ENCODE peak calls at places on chromosomes 3 and 15, in seven cellular contexts. One of them, this sample, is unnamed.

GRCh38 chr3:18087963-18088362 is 337.2 kb downstream of the SATB1 start:
- DNase-seq in psoas muscle: no peak
- DNase-seq in AG04450: no peak
- DNase-seq in osteoblast: no peak
- DNase-seq in cardiac fibroblast: no peak
- DNase-seq in CD4-positive, alpha-beta T cell: no peak
- DNase-seq in endodermal cell: no peak
- DNase-seq in this sample: no peak

GRCh38 chr3:28022916-28023315 is 218.5 kb upstream of the CMC1 start:
- DNase-seq in CD4-positive, alpha-beta T cell: no peak
- DNase-seq in psoas muscle: no peak
- DNase-seq in osteoblast: no peak
- DNase-seq in AG04450: no peak
- DNase-seq in endodermal cell: no peak
- DNase-seq in cardiac fibroblast: no peak
- DNase-seq in this sample: no peak

GRCh38 chr3:119643094-119643493 is 17.3 kb downstream of the POPDC2 start:
- DNase-seq in cardiac fibroblast: no peak
- DNase-seq in AG04450: no peak
- DNase-seq in osteoblast: no peak
- DNase-seq in psoas muscle: no peak
- DNase-seq in endodermal cell: no peak
- DNase-seq in CD4-positive, alpha-beta T cell: no peak
- DNase-seq in this sample: no peak

GRCh38 chr3:23685484-23686258 is 120.1 kb upstream of the UBE2E1 start:
- DNase-seq in cardiac fibroblast: peak; percentile 100
- DNase-seq in osteoblast: peak; percentile 94
- DNase-seq in psoas muscle: peak; percentile 78
- DNase-seq in AG04450: peak; percentile 92
- DNase-seq in endodermal cell: no peak
- DNase-seq in CD4-positive, alpha-beta T cell: no peak
- DNase-seq in this sample: peak; percentile 87

GRCh38 chr3:166829896-166830295 is 550.2 kb downstream of the ZBBX start:
- DNase-seq in AG04450: no peak
- DNase-seq in psoas muscle: no peak
- DNase-seq in cardiac fibroblast: no peak
- DNase-seq in osteoblast: no peak
- DNase-seq in endodermal cell: no peak
- DNase-seq in CD4-positive, alpha-beta T cell: no peak
- DNase-seq in this sample: no peak

GRCh38 chr3:194754091-194754490 is 68.4 kb downstream of the FAM43A start:
- DNase-seq in psoas muscle: no peak
- DNase-seq in CD4-positive, alpha-beta T cell: no peak
- DNase-seq in osteoblast: no peak
- DNase-seq in cardiac fibroblast: no peak
- DNase-seq in endodermal cell: no peak
- DNase-seq in AG04450: no peak
- DNase-seq in this sample: no peak

GRCh38 chr3:127822166-127822835 is at the start of gene MGLL:
- DNase-seq in osteoblast: peak; percentile 95
- DNase-seq in AG04450: no peak
- DNase-seq in endodermal cell: peak; percentile 69
- DNase-seq in cardiac fibroblast: peak; percentile 53
- DNase-seq in psoas muscle: peak; percentile 55
- DNase-seq in CD4-positive, alpha-beta T cell: no peak
- DNase-seq in this sample: no peak

GRCh38 chr3:187041362-187042061 is 97.8 kb downstream of the RPL39L start:
- DNase-seq in psoas muscle: no peak
- DNase-seq in CD4-positive, alpha-beta T cell: peak; percentile 33
- DNase-seq in osteoblast: no peak
- DNase-seq in AG04450: no peak
- DNase-seq in endodermal cell: no peak
- DNase-seq in cardiac fibroblast: peak; percentile 44
- DNase-seq in this sample: no peak

GRCh38 chr3:152174876-152175575 is 93.7 kb upstream of the MBNL1 start:
- DNase-seq in CD4-positive, alpha-beta T cell: no peak
- DNase-seq in osteoblast: no peak
- DNase-seq in AG04450: no peak
- DNase-seq in cardiac fibroblast: peak; percentile 25
- DNase-seq in endodermal cell: no peak
- DNase-seq in psoas muscle: no peak
- DNase-seq in this sample: no peak

GRCh38 chr15:48582472-48583235 is 62.9 kb downstream of the FBN1 start:
- DNase-seq in AG04450: peak; percentile 41
- DNase-seq in cardiac fibroblast: peak; percentile 96
- DNase-seq in psoas muscle: no peak
- DNase-seq in osteoblast: peak; percentile 17
- DNase-seq in endodermal cell: no peak
- DNase-seq in CD4-positive, alpha-beta T cell: no peak
- DNase-seq in this sample: no peak

GRCh38 chr3:190172751-190173150 is 52.1 kb upstream of the P3H2 start:
- DNase-seq in psoas muscle: no peak
- DNase-seq in CD4-positive, alpha-beta T cell: no peak
- DNase-seq in AG04450: no peak
- DNase-seq in cardiac fibroblast: peak; percentile 41
- DNase-seq in osteoblast: no peak
- DNase-seq in endodermal cell: no peak
- DNase-seq in this sample: no peak

GRCh38 chr15:40927497-40928346 is 1.4 kb upstream of the DLL4 start:
- DNase-seq in CD4-positive, alpha-beta T cell: no peak
- DNase-seq in cardiac fibroblast: no peak
- DNase-seq in psoas muscle: peak; percentile 23
- DNase-seq in osteoblast: peak; percentile 88
- DNase-seq in endodermal cell: no peak
- DNase-seq in AG04450: no peak
- DNase-seq in this sample: no peak

GRCh38 chr15:89071471-89071870 is 16.8 kb upstream of the ABHD2 start:
- DNase-seq in CD4-positive, alpha-beta T cell: no peak
- DNase-seq in AG04450: no peak
- DNase-seq in osteoblast: no peak
- DNase-seq in endodermal cell: no peak
- DNase-seq in cardiac fibroblast: no peak
- DNase-seq in psoas muscle: no peak
- DNase-seq in this sample: no peak

GRCh38 chr15:77870195-77871065 is 207.1 kb downstream of the TBC1D2B start:
- DNase-seq in cardiac fibroblast: peak; percentile 74
- DNase-seq in CD4-positive, alpha-beta T cell: peak; percentile 31
- DNase-seq in AG04450: peak; percentile 6
- DNase-seq in psoas muscle: peak; percentile 65
- DNase-seq in endodermal cell: peak; percentile 95
- DNase-seq in osteoblast: peak; percentile 93
- DNase-seq in this sample: no peak

GRCh38 chr3:46282696-46283095 is 40.4 kb downstream of the CCR3 start:
- DNase-seq in psoas muscle: no peak
- DNase-seq in CD4-positive, alpha-beta T cell: no peak
- DNase-seq in cardiac fibroblast: no peak
- DNase-seq in osteoblast: no peak
- DNase-seq in endodermal cell: no peak
- DNase-seq in AG04450: no peak
- DNase-seq in this sample: no peak

GRCh38 chr3:46278816-46279672 is 36.8 kb downstream of the CCR3 start:
- DNase-seq in AG04450: no peak
- DNase-seq in endodermal cell: no peak
- DNase-seq in CD4-positive, alpha-beta T cell: no peak
- DNase-seq in osteoblast: no peak
- DNase-seq in cardiac fibroblast: no peak
- DNase-seq in psoas muscle: no peak
- DNase-seq in this sample: no peak

GRCh38 chr3:46282041-46282440 is 39.8 kb downstream of the CCR3 start:
- DNase-seq in CD4-positive, alpha-beta T cell: no peak
- DNase-seq in endodermal cell: no peak
- DNase-seq in psoas muscle: no peak
- DNase-seq in cardiac fibroblast: no peak
- DNase-seq in osteoblast: no peak
- DNase-seq in AG04450: no peak
- DNase-seq in this sample: no peak

GRCh38 chr3:46277476-46277875 is 35.2 kb downstream of the CCR3 start:
- DNase-seq in cardiac fibroblast: no peak
- DNase-seq in psoas muscle: no peak
- DNase-seq in osteoblast: no peak
- DNase-seq in AG04450: no peak
- DNase-seq in endodermal cell: no peak
- DNase-seq in CD4-positive, alpha-beta T cell: no peak
- DNase-seq in this sample: no peak

DNA sequence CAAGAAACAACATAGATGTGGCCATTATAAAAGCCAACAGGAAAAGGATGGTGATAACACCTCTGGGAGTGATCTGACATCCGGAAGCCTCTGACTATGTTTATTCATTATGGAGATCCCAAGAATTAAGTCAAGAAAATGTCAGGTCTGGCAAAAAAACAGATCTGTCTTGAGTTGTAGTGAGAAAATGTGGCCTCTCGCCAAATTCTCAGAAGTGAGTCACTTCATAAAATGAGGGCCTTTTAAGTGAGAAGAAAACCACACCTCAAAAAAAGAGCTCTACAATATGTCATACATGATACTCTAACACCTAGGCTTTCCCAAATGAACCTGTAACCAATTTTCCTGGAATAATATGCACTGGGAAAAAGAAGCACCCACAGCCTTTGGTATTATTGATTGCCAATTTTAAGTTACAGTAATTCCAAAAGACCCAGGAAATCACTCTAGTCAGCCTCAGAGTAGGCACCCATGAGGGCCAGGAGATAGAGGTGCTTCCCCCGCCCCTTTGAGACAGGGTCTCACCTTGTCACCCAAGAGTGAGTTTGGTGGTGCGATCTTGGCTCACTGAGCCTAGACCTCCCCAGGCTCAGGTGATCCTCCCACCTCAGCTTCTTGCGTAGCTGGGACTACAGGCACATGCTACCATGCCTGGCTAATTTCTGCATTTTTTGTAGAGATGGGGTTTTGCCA is 38.0 kb downstream of the CCR3 start:
- DNase-seq in AG04450: no peak
- DNase-seq in endodermal cell: no peak
- DNase-seq in osteoblast: no peak
- DNase-seq in CD4-positive, alpha-beta T cell: peak; percentile 40
- DNase-seq in cardiac fibroblast: peak; percentile 65
- DNase-seq in psoas muscle: no peak
- DNase-seq in this sample: no peak
- TF ChIP-seq CTCF in AG04450: no peak
- TF ChIP-seq CTCF in endodermal cell: no peak
- TF ChIP-seq CTCF in osteoblast: no peak
- TF ChIP-seq CTCF in CD4-positive, alpha-beta T cell: no peak
- TF ChIP-seq CTCF in cardiac fibroblast: no peak
- TF ChIP-seq CTCF in psoas muscle: no peak
- TF ChIP-seq CTCF in this sample: no peak

GRCh38 chr3:176647988-176648387 is 549.3 kb downstream of the TBL1XR1 start:
- DNase-seq in CD4-positive, alpha-beta T cell: no peak
- DNase-seq in psoas muscle: no peak
- DNase-seq in endodermal cell: no peak
- DNase-seq in cardiac fibroblast: no peak
- DNase-seq in AG04450: no peak
- DNase-seq in osteoblast: no peak
- DNase-seq in this sample: no peak

GRCh38 chr3:176651622-176652021 is 545.7 kb downstream of the TBL1XR1 start:
- DNase-seq in CD4-positive, alpha-beta T cell: no peak
- DNase-seq in cardiac fibroblast: peak; percentile 10
- DNase-seq in endodermal cell: no peak
- DNase-seq in psoas muscle: no peak
- DNase-seq in AG04450: no peak
- DNase-seq in osteoblast: no peak
- DNase-seq in this sample: no peak

DNA sequence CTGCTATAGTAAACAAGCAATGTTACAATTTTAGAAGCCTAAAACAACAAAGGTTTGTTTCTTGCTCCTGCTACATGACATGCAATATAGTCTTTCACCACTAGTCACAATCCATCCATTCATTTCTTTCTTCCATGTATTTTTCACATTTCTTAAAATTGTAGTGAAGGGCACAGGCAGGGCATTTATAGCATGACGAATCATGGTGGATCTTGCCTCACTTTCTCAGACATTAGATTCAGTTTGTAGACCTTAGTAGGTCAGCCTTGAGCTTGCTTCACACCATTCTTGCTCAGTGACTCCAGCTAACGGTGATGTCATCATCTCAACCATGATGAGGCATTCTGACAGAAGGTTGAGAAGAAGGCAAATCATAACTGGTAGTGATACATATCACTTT is 546.8 kb downstream of the TBL1XR1 start:
- DNase-seq in psoas muscle: no peak
- DNase-seq in osteoblast: no peak
- DNase-seq in endodermal cell: no peak
- DNase-seq in CD4-positive, alpha-beta T cell: no peak
- DNase-seq in AG04450: no peak
- DNase-seq in cardiac fibroblast: peak; percentile 74
- DNase-seq in this sample: no peak
- TF ChIP-seq CTCF in psoas muscle: no peak
- TF ChIP-seq CTCF in osteoblast: peak; percentile 29
- TF ChIP-seq CTCF in endodermal cell: peak; percentile 67
- TF ChIP-seq CTCF in CD4-positive, alpha-beta T cell: no peak
- TF ChIP-seq CTCF in AG04450: peak; percentile 20
- TF ChIP-seq CTCF in cardiac fibroblast: peak; percentile 29
- TF ChIP-seq CTCF in this sample: peak; percentile 0

GRCh38 chr3:161510510-161511260 is 14.1 kb downstream of the OTOL1 start:
- DNase-seq in cardiac fibroblast: no peak
- DNase-seq in CD4-positive, alpha-beta T cell: no peak
- DNase-seq in psoas muscle: no peak
- DNase-seq in AG04450: no peak
- DNase-seq in endodermal cell: no peak
- DNase-seq in osteoblast: no peak
- DNase-seq in this sample: no peak

GRCh38 chr3:161503271-161503670 is 6.7 kb downstream of the OTOL1 start:
- DNase-seq in psoas muscle: no peak
- DNase-seq in cardiac fibroblast: no peak
- DNase-seq in endodermal cell: no peak
- DNase-seq in CD4-positive, alpha-beta T cell: no peak
- DNase-seq in osteoblast: no peak
- DNase-seq in AG04450: no peak
- DNase-seq in this sample: no peak

DNA sequence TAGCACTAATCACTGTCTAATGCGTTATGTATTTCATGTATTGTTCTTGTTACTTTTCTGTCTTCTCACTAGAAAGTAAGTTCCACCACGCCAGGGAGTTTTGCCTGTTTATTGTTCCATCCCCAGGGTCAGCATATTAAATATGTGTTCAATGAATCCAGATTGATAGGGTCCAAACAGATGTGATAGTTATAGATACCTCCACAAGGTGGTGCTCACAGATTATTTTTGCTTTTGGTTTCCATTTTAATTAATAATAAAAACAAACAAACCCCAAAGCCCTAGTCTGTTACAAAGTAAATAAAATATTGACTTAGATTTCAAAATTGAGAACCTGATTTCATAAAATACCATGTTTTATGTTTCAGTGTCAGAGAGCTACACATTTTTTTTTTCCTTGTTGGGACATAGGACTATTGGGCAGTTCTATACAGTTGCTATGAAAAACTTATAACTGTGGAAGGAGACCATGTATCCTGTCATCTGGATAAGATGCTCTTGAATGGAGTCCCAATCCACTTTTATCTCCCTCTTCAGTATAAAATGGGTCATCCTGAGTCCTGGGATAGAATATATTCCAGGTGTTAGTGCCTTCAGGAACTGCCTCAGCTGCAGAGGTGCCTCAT is 12.4 kb downstream of the OTOL1 start:
- DNase-seq in osteoblast: no peak
- DNase-seq in AG04450: no peak
- DNase-seq in cardiac fibroblast: peak; percentile 22
- DNase-seq in psoas muscle: no peak
- DNase-seq in CD4-positive, alpha-beta T cell: no peak
- DNase-seq in endodermal cell: no peak
- DNase-seq in this sample: no peak
- TF ChIP-seq CTCF in osteoblast: peak; percentile 8
- TF ChIP-seq CTCF in AG04450: peak; percentile 28
- TF ChIP-seq CTCF in cardiac fibroblast: no peak
- TF ChIP-seq CTCF in psoas muscle: no peak
- TF ChIP-seq CTCF in CD4-positive, alpha-beta T cell: no peak
- TF ChIP-seq CTCF in endodermal cell: peak; percentile 74
- TF ChIP-seq CTCF in this sample: peak; percentile 18

GRCh38 chr3:47409284-47409683 is 28.5 kb downstream of the PTPN23 start:
- DNase-seq in osteoblast: no peak
- DNase-seq in cardiac fibroblast: no peak
- DNase-seq in endodermal cell: no peak
- DNase-seq in psoas muscle: no peak
- DNase-seq in CD4-positive, alpha-beta T cell: no peak
- DNase-seq in AG04450: no peak
- DNase-seq in this sample: no peak
- TF ChIP-seq CTCF in osteoblast: no peak
- TF ChIP-seq CTCF in cardiac fibroblast: no peak
- TF ChIP-seq CTCF in endodermal cell: no peak
- TF ChIP-seq CTCF in psoas muscle: no peak
- TF ChIP-seq CTCF in CD4-positive, alpha-beta T cell: no peak
- TF ChIP-seq CTCF in AG04450: no peak
- TF ChIP-seq CTCF in this sample: no peak